ENCODE peak calls at places on chromosome X, in seven cellular contexts. K is MM.1S, N is lower lobe of right lung, R is WERI-Rb-1, Z is right lobe of liver, I is lung, O is adrenal gland. F is an unnamed sample. For H3K36me3, the result is how much of the 10 kb centered on the place peaks cover.

GRCh38 chrX:30283456-30284200 is 25.6 kb downstream of the NR0B1 start:
- DNase-seq in K (no peak), N (no peak), R (no peak), Z (no peak), I (no peak), O (peak), F (no peak)

GRCh38 chrX:67607436-67607835 is 63.6 kb downstream of the AR start:
- DNase-seq in K (no peak), N (no peak), R (no peak), Z (no peak), I (no peak), O (no peak), F (no peak)

GRCh38 chrX:24928114-24928513 is 87.7 kb downstream of the ARX start:
- DNase-seq in K (no peak), N (no peak), R (no peak), Z (no peak), I (no peak), O (no peak), F (no peak)

GRCh38 chrX:30312858-30313257 is 3.7 kb upstream of the NR0B1 start:
- DNase-seq in K (no peak), N (no peak), R (no peak), Z (no peak), I (no peak), O (no peak), F (no peak)

GRCh38 chrX:135923353-135923752 is 29.8 kb downstream of the SAGE1 start:
- DNase-seq in K (no peak), N (no peak), R (no peak), Z (no peak), I (no peak), O (no peak), F (no peak)

GRCh38 chrX:132853040-132853439 is 105.4 kb downstream of the HS6ST2 start:
- DNase-seq in K (no peak), N (no peak), R (no peak), Z (no peak), I (no peak), O (no peak), F (no peak)

GRCh38 chrX:57156397-57157049 is 19.3 kb upstream of the SPIN2A start:
- DNase-seq in K (peak), N (no peak), R (peak), Z (peak), I (no peak), O (peak), F (peak)

GRCh38 chrX:41518841-41519220 is 71.7 kb downstream of the NYX start:
- DNase-seq in K (no peak), N (no peak), R (no peak), Z (no peak), I (no peak), O (no peak), F (no peak)

GRCh38 chrX:72478853-72479252 is 93.8 kb downstream of the HDAC8 start:
- DNase-seq in K (no peak), N (no peak), R (no peak), Z (peak), I (no peak), O (no peak), F (no peak)

GRCh38 chrX:119573840-119574393 is 446 bp upstream of the UBE2A start:
- DNase-seq in K (peak), N (no peak), R (peak), Z (peak), I (peak), O (peak), F (peak)

GRCh38 chrX:107699611-107700010 is 71.3 kb downstream of the PRPS1 start:
- DNase-seq in K (no peak), N (no peak), R (no peak), Z (no peak), I (no peak), O (no peak), F (no peak)

GRCh38 chrX:68832101-68832416 is 3.2 kb downstream of the EFNB1 start:
- DNase-seq in K (no peak), N (peak), R (no peak), Z (no peak), I (no peak), O (peak), F (peak)

GRCh38 chrX:41382699-41383645 is 49.0 kb downstream of the DDX3X start:
- DNase-seq in K (no peak), N (no peak), R (no peak), Z (no peak), I (no peak), O (no peak), F (no peak)

GRCh38 chrX:68822641-68823410 is 6.0 kb upstream of the EFNB1 start:
- DNase-seq in K (peak), N (no peak), R (peak), Z (no peak), I (no peak), O (peak), F (peak)

GRCh38 chrX:15522464-15522863 is 21.9 kb downstream of the BMX start:
- DNase-seq in K (no peak), N (no peak), R (no peak), Z (no peak), I (no peak), O (no peak), F (no peak)

GRCh38 chrX:104318330-104319009 is 63.7 kb upstream of the ESX1 start:
- DNase-seq in K (no peak), N (no peak), R (no peak), Z (peak), I (no peak), O (no peak), F (peak)

GRCh38 chrX:25442501-25442900 is 426.7 kb upstream of the ARX start:
- DNase-seq in K (no peak), N (no peak), R (peak), Z (no peak), I (no peak), O (no peak), F (peak)

GRCh38 chrX:96576358-96576757 is 108.3 kb upstream of the DIAPH2 start:
- DNase-seq in K (no peak), N (no peak), R (no peak), Z (no peak), I (no peak), O (no peak), F (no peak)

GRCh38 chrX:72060196-72060974 is 71.3 kb downstream of the RTL5 start:
- DNase-seq in K (no peak), N (no peak), R (no peak), Z (no peak), I (no peak), O (no peak), F (peak)

GRCh38 chrX:1462596-1463251 is 10.0 kb upstream of the ASMTL start:
- DNase-seq in K (no peak), N (peak), R (peak), Z (peak), I (peak), O (peak), F (no peak)

GRCh38 chrX:107454302-107454701 is 4.8 kb downstream of the FRMPD3 start:
- DNase-seq in K (no peak), N (no peak), R (no peak), Z (no peak), I (no peak), O (no peak), F (no peak)

GRCh38 chrX:140766024-140766611 is 56.6 kb downstream of the LINC00632 start:
- DNase-seq in K (peak), N (no peak), R (peak), Z (peak), I (peak), O (peak), F (peak)

GRCh38 chrX:140762061-140762460 is 52.5 kb downstream of the LINC00632 start:
- DNase-seq in K (peak), N (no peak), R (peak), Z (peak), I (peak), O (peak), F (peak)

GRCh38 chrX:140767646-140768045 is 58.1 kb downstream of the LINC00632 start:
- DNase-seq in K (no peak), N (no peak), R (no peak), Z (no peak), I (no peak), O (no peak), F (no peak)

GRCh38 chrX:140765043-140765784 is 55.7 kb downstream of the LINC00632 start:
- DNase-seq in K (no peak), N (no peak), R (no peak), Z (no peak), I (no peak), O (no peak), F (peak)

GRCh38 chrX:140764401-140764919 is 54.9 kb downstream of the LINC00632 start:
- DNase-seq in K (peak), N (peak), R (no peak), Z (no peak), I (no peak), O (peak), F (peak)
- H3K4me3 ChIP-seq in K (peak), N (peak), R (no peak), Z (no peak), I (no peak), O (no peak), F (peak)

GRCh38 chrX:2715066-2715600 is 24.0 kb downstream of the CD99 start:
- DNase-seq in K (no peak), N (no peak), R (no peak), Z (no peak), I (no peak), O (no peak), F (no peak)
- H3K36me3 ChIP-seq in K (under half), N (half or more), R (under half), Z (under half), I (under half), O (under half), F (under half)

GRCh38 chrX:74534569-74535038 is 79.8 kb downstream of the RLIM start:
- DNase-seq in K (no peak), N (no peak), R (no peak), Z (no peak), I (no peak), O (no peak), F (no peak)

GRCh38 chrX:74536142-74537010 is 78.0 kb downstream of the RLIM start:
- DNase-seq in K (peak), N (peak), R (peak), Z (peak), I (peak), O (peak), F (no peak)

GRCh38 chrX:74535211-74535621 is 79.2 kb downstream of the RLIM start:
- DNase-seq in K (peak), N (no peak), R (peak), Z (no peak), I (no peak), O (peak), F (peak)

GRCh38 chrX:74535633-74536141 is 78.7 kb downstream of the RLIM start:
- DNase-seq in K (peak), N (peak), R (peak), Z (peak), I (peak), O (peak), F (no peak)

DNA sequence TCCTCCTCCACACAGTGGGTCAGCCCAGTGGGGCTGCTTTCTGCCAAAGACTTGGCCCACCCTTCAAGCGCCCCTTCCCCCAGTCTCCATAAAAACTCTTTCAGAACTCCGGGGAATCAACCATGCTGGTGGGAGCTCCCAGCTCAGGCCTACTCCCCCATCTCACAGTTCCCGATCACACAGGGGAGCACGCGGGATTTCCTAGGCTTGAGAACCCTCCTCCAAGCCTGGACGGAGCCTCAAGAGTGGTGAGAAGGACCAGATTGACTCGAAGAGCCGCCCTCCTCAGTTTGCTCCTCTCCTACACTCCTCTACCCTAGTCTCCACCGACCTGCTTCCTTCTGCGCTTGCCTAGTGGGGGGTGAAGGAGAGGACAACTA is 77.4 kb downstream of the RLIM start:
- DNase-seq in K (no peak), N (no peak), R (peak), Z (no peak), I (no peak), O (peak), F (no peak)
- H3K4me3 ChIP-seq in K (peak), N (peak), R (peak), Z (peak), I (no peak), O (no peak), F (no peak)

GRCh38 chrX:47174376-47174775 is 19.3 kb upstream of the UBA1 start:
- DNase-seq in K (no peak), N (no peak), R (no peak), Z (no peak), I (no peak), O (peak), F (no peak)

GRCh38 chrX:47175588-47175980 is 18.0 kb upstream of the UBA1 start:
- DNase-seq in K (no peak), N (no peak), R (no peak), Z (no peak), I (no peak), O (peak), F (no peak)

GRCh38 chrX:47174846-47175587 is 18.6 kb upstream of the UBA1 start:
- DNase-seq in K (no peak), N (no peak), R (no peak), Z (no peak), I (no peak), O (peak), F (no peak)

GRCh38 chrX:47177079-47177478 is 16.6 kb upstream of the UBA1 start:
- DNase-seq in K (no peak), N (no peak), R (no peak), Z (no peak), I (no peak), O (peak), F (no peak)

GRCh38 chrX:47176101-47176740 is 17.4 kb upstream of the UBA1 start:
- DNase-seq in K (no peak), N (no peak), R (no peak), Z (no peak), I (no peak), O (peak), F (no peak)
- H3K36me3 ChIP-seq in K (under half), N (half or more), R (under half), Z (under half), I (under half), O (under half), F (half or more)

DNA sequence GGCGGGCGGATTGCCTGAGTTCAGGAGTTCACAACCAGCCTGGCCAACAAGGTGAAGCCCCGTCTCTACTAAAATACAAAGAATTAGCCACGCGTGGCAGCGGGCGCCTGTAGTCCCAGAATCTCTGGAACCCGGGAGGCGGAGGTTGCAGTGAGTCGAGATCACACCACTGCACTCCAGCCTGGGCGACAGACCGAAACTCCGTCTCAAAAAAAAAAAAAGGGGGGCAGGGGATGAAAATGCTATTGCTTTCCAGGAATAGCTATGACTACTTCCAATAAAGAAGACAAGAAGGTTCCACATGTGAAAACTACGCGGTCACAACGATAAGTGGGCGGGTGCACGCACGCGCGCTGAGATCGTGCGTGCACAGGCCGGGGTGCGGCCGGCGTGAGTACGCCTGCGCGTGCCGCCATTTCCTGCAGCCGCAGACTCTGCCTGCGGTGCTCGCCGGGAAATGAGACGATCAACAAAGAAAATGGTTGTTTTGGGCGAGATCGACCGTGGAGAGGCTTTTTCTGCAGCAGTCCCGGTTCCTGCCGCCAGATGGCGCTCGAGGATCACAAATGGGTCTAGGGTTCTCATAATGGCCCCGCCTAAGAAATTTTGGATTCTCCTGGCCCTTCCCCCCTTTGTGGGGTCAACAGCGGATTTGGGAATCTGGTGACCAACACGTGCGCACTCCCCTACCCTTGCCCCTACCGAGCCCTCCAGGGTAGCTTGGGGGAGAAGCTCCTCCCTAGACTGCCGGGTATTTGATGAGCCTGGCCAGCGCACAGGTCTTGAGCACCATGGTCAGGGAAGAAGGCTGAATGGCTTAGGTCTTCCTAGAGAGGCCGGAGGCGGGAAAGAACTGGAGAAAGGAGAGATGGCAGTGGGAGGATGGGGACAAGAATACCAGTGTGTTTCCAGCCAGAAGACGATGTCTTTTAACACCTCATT is 35.1 kb downstream of the PNMA5 start:
- DNase-seq in K (peak), N (peak), R (peak), Z (peak), I (peak), O (peak), F (peak)
- H3K4me3 ChIP-seq in K (peak), N (peak), R (no peak), Z (no peak), I (no peak), O (no peak), F (no peak)

DNA sequence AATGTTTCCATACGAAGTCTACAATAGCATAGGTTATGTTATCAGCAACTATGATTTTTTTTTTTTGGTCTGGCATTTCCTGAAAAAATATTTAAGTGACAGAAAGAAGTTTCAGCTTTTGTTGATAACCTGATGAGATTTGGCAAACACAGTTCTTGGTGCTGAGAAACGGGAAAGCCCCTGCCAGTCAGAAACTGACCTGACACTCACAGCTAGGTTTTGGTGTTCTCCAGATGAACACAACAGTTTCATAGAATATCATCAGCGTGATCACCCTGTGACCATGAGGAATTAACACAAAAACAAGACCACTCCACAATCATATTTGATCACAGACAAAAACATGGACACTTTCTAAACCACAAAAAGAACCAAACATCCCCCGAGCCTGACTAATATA is 152.5 kb upstream of the DCAF8L1 start:
- DNase-seq in K (peak), N (no peak), R (no peak), Z (no peak), I (no peak), O (no peak), F (no peak)
- H3K36me3 ChIP-seq in K (under half), N (under half), R (under half), Z (under half), I (under half), O (under half), F (under half)

GRCh38 chrX:110003167-110004156 is 548 bp downstream of the TMEM164 start:
- DNase-seq in K (peak), N (peak), R (no peak), Z (peak), I (no peak), O (no peak), F (peak)

GRCh38 chrX:110006161-110006560 is 3.2 kb downstream of the TMEM164 start:
- DNase-seq in K (no peak), N (no peak), R (no peak), Z (no peak), I (no peak), O (no peak), F (no peak)

GRCh38 chrX:110006826-110007375 is 4.0 kb downstream of the TMEM164 start:
- DNase-seq in K (no peak), N (no peak), R (no peak), Z (no peak), I (no peak), O (peak), F (no peak)

GRCh38 chrX:110004210-110004609 is 1.3 kb downstream of the TMEM164 start:
- DNase-seq in K (no peak), N (peak), R (no peak), Z (peak), I (peak), O (peak), F (peak)

DNA sequence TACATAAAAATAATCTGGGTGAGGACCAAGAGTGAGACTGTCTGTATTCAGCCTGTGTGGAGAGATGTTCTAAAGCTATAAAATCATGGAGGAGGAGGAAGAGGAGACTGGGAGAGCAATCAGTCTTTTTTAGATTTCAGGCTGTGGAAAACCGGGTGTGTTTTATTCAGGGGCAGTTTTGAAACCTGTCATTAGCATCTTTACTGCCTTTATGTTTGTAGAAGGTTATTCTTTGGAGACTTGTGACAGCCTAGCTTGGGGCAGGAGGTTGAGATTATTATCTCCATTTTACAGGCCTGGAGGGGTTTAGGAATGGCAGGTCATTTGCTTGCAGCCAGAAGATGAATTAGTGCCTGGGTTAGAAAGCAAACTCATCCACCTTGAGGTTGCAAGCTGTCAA is 2.1 kb downstream of the TMEM164 start:
- DNase-seq in K (no peak), N (no peak), R (no peak), Z (no peak), I (no peak), O (no peak), F (peak)
- H3K4me3 ChIP-seq in K (no peak), N (peak), R (no peak), Z (no peak), I (no peak), O (no peak), F (no peak)

GRCh38 chrX:47181301-47181700 is 12.3 kb upstream of the UBA1 start:
- DNase-seq in K (no peak), N (no peak), R (no peak), Z (no peak), I (no peak), O (no peak), F (no peak)
- H3K36me3 ChIP-seq in K (under half), N (half or more), R (under half), Z (under half), I (under half), O (under half), F (half or more)